ENCODE peak calls at places on chromosomes 7 and 10, in four cellular contexts. One of them, this sample, is unnamed. For H3K36me3, the result is how much of the 10 kb centered on the place peaks cover.

GRCh38 chr10:114694735-114695134 is 36.7 kb upstream of the ABLIM1 start:
- DNase-seq in GM06990: no peak
- DNase-seq in IMR-90: no peak
- DNase-seq in Caco-2: peak
- DNase-seq in this sample: no peak

GRCh38 chr7:26993816-26994810 is 101.7 kb downstream of the HOXA1 start:
- DNase-seq in Caco-2: no peak
- DNase-seq in GM06990: no peak
- DNase-seq in IMR-90: peak
- DNase-seq in this sample: no peak

GRCh38 chr10:13767721-13768178 is 181.0 kb downstream of the PRPF18 start:
- DNase-seq in GM06990: no peak
- DNase-seq in IMR-90: no peak
- DNase-seq in Caco-2: peak
- DNase-seq in this sample: no peak

GRCh38 chr7:49803812-49804211 is 30.4 kb downstream of the VWC2 start:
- DNase-seq in Caco-2: no peak
- DNase-seq in IMR-90: no peak
- DNase-seq in GM06990: no peak
- DNase-seq in this sample: no peak

GRCh38 chr7:94244760-94245159 is 149.9 kb upstream of the COL1A2 start:
- DNase-seq in GM06990: no peak
- DNase-seq in Caco-2: no peak
- DNase-seq in IMR-90: no peak
- DNase-seq in this sample: no peak

GRCh38 chr7:73921623-73922528 is 60.9 kb downstream of the TMEM270 start:
- DNase-seq in Caco-2: no peak
- DNase-seq in IMR-90: no peak
- DNase-seq in GM06990: no peak
- DNase-seq in this sample: peak

GRCh38 chr7:85890244-85890811 is 703.5 kb upstream of the SEMA3D start:
- DNase-seq in IMR-90: peak
- DNase-seq in Caco-2: no peak
- DNase-seq in GM06990: no peak
- DNase-seq in this sample: no peak

GRCh38 chr10:63542835-63543575 is 21.8 kb downstream of the REEP3 start:
- DNase-seq in Caco-2: no peak
- DNase-seq in GM06990: no peak
- DNase-seq in IMR-90: peak
- DNase-seq in this sample: no peak

GRCh38 chr7:133330085-133330484 is 77.2 kb downstream of the EXOC4 start:
- DNase-seq in GM06990: no peak
- DNase-seq in IMR-90: no peak
- DNase-seq in Caco-2: no peak
- DNase-seq in this sample: no peak

GRCh38 chr7:129644634-129645230 is 33.2 kb downstream of the NRF1 start:
- DNase-seq in IMR-90: peak
- DNase-seq in GM06990: no peak
- DNase-seq in Caco-2: no peak
- DNase-seq in this sample: no peak

GRCh38 chr7:128883622-128884549 is 21.2 kb downstream of the ATP6V1F start:
- DNase-seq in IMR-90: peak
- DNase-seq in GM06990: peak
- DNase-seq in Caco-2: peak
- DNase-seq in this sample: peak

GRCh38 chr10:96673318-96674099 is 46.8 kb downstream of the PIK3AP1 start:
- DNase-seq in Caco-2: peak
- DNase-seq in IMR-90: peak
- DNase-seq in GM06990: no peak
- DNase-seq in this sample: peak

GRCh38 chr10:28367865-28368541 is 65.1 kb upstream of the MPP7 start:
- DNase-seq in IMR-90: no peak
- DNase-seq in GM06990: peak
- DNase-seq in Caco-2: no peak
- DNase-seq in this sample: peak

GRCh38 chr7:29588900-29589696 is 25.5 kb downstream of the PRR15 start:
- DNase-seq in GM06990: no peak
- DNase-seq in IMR-90: peak
- DNase-seq in Caco-2: no peak
- DNase-seq in this sample: no peak

GRCh38 chr10:5628798-5629788 is 37.3 kb downstream of the ASB13 start:
- DNase-seq in IMR-90: peak
- DNase-seq in Caco-2: no peak
- DNase-seq in GM06990: no peak
- DNase-seq in this sample: no peak

GRCh38 chr10:13099666-13100348 is at the start of gene OPTN:
- DNase-seq in GM06990: peak
- DNase-seq in Caco-2: peak
- DNase-seq in IMR-90: peak
- DNase-seq in this sample: peak

DNA sequence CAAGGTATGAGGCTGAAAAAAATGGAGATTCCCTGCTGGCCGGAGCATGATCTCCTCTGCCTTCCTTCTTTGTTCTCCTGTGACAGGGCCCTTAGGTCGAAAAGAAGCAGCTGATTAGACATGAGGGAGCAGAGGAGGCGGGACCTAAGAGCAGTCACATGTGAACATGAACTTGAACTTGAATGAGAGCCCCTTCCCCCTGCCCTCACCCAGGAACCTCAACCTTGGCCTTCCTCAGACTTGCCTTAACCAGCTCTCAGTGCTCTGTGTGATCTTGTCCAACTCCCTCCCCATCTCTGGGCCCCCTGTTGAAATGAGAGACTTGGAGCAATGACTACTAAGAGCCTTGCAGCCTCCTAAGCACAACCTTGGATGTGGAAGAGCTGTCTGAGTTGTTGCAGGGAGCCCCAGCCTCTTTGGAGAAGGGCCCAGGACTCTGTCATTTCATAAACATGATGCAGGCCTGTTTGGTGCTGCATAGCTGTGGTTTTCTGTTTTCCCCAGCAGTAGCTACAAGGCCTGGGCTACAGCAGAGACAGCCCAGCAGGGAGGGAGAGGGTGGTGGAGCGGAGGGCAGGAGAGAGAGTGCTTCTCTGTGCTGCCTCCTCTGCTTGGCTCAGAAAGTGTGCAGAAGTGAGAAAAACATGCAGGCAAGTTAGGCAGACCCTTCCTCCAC is 124.0 kb upstream of the ZMIZ1 start:
- DNase-seq in IMR-90: peak
- DNase-seq in Caco-2: no peak
- DNase-seq in GM06990: no peak
- DNase-seq in this sample: no peak
- TF ChIP-seq CTCF in IMR-90: peak
- TF ChIP-seq CTCF in Caco-2: no peak
- TF ChIP-seq CTCF in GM06990: no peak
- TF ChIP-seq CTCF in this sample: no peak

DNA sequence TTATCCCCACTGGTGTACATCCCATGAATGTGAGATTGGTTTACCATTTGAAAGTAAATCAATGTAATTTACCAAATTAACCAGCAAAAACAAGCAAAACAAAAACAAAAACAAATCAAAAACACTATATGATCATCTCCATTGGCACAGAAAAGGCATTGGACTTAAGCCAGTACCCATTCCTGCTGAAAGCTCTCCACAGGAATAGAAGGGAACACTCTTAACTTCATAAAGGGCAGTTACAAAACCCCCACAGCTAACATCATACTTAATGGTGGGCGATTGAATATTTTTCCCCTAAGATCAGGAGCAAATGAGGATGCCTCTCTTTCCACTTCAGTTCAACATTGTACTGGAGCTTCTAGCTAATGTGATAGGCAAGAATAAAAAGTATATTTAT is 34.1 kb downstream of the PRKG1 start:
- DNase-seq in IMR-90: no peak
- DNase-seq in GM06990: no peak
- DNase-seq in Caco-2: no peak
- DNase-seq in this sample: no peak
- H3K36me3 ChIP-seq in IMR-90: under half
- H3K36me3 ChIP-seq in GM06990: under half
- H3K36me3 ChIP-seq in Caco-2: under half
- H3K36me3 ChIP-seq in this sample: under half

GRCh38 chr7:35804571-35804970 is 3.7 kb downstream of the SEPTIN7 start:
- DNase-seq in GM06990: no peak
- DNase-seq in IMR-90: no peak
- DNase-seq in Caco-2: no peak
- DNase-seq in this sample: no peak
- H3K4me3 ChIP-seq in GM06990: no peak
- H3K4me3 ChIP-seq in IMR-90: no peak
- H3K4me3 ChIP-seq in Caco-2: no peak
- H3K4me3 ChIP-seq in this sample: no peak

DNA sequence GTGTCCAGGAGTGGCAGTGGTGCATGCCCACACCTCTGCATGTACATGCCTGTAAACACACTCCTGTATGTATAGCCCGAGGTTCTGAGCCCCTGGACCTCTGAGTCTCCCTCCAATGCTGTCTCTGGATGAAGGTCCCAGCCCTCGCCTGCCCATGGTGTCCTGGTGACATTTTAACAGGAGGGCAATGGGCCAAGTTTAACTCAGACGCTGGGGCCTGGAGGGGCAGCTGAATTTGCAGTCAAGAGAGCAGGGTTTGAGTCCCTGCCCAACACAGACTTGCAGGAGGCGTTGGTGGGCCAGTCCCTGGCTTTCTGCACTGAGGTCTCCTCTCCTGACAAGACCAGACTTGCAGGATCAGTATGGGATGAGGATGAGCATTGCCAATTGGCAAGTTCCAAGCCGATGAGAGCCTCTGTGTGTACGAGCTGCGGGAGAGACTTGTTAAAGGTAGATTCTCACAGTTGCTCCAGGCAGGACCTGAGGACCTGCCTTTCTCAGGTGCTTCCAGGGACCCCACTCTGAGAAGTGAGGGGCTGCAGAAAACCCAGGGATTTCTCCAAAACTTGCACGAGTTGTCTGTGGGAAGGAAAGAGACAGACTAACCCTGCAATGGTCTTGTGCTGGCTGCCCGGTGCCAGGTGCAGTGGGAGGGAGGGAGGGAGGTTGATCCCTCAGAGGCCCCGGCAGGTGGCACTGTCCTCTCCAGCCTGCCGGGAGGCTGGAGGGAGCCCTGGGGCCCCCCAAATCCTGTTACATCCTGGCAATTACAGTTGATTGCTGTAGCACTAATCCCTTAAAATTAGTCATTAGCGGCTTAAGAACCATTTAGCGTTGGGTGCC is 142.0 kb downstream of the ELFN1 start:
- DNase-seq in IMR-90: no peak
- DNase-seq in GM06990: no peak
- DNase-seq in Caco-2: no peak
- DNase-seq in this sample: peak
- TF ChIP-seq CTCF in IMR-90: peak
- TF ChIP-seq CTCF in GM06990: peak
- TF ChIP-seq CTCF in Caco-2: no peak
- TF ChIP-seq CTCF in this sample: peak

DNA sequence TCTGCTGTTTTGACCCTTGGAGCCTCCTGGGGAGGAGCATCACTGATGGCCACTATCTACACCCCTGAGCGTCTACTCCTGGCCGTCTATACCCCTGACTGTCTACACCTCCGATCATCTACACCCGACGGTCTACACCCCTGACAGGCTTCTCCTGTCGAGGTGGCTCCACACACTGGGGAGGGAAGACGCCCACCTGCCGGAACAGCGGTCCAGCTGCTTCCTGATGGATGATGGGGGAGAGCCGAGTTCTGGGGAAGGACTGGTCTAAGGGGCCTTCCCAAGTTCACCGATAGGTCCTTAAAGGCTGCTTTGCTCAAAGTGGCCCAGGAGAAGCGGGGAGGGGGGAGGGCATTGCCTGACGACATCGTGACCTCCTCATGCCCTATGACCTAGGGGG is 39.4 kb downstream of the GBX1 start:
- DNase-seq in Caco-2: no peak
- DNase-seq in GM06990: no peak
- DNase-seq in IMR-90: no peak
- DNase-seq in this sample: no peak
- H3K36me3 ChIP-seq in Caco-2: under half
- H3K36me3 ChIP-seq in GM06990: under half
- H3K36me3 ChIP-seq in IMR-90: half or more
- H3K36me3 ChIP-seq in this sample: half or more

DNA sequence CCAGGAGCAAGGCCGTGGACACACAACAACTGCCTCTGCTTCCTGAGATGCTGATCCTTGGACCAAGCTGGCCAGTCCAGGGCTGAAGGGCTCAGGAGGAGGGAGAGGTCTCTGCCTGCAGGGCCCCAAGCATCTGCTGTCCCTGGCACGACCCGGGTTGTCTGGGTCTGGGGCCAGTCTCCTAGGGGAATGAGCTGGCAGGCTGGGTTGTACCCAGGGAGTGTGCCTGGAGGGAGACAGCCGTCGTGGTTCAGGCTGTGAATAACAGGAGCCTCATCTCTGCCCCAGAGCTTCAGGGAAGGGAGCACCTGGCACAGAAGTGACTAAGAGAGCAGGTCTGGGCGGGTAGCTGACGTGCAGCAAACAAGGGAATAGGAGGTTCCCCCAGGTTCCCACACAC is 17.9 kb upstream of the SERPINE1 start:
- DNase-seq in Caco-2: no peak
- DNase-seq in IMR-90: no peak
- DNase-seq in GM06990: no peak
- DNase-seq in this sample: no peak
- H3K4me3 ChIP-seq in Caco-2: no peak
- H3K4me3 ChIP-seq in IMR-90: no peak
- H3K4me3 ChIP-seq in GM06990: no peak
- H3K4me3 ChIP-seq in this sample: no peak

DNA sequence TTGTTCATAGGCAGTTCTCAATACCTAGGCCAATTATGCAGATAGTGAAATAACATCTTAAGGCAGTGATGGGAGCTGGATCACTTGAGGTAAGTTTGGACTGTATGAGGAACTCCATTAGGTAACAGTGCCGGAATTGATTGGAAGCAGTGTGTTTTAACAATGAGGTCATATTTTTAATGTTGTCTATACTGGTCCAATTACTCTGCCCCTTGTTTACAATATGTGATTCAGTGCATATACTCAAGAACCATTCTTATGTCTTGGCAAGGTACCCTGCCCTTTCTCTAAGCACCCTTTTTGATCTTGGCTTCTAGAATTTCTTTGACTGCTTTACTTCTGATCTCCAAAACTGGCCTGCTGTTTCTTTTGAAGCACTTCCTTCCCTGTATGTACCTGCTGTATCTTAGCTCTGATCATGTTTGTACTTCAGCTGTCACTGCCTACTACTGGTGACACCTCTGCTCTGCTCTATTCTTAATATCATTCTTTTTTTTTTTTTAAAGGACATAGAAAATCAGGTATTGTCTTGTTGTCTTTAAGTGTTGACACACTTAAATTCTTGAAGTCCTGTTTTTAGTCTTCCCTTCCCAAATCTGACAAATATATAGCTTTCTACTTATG is 46.2 kb upstream of the RPA3 start:
- DNase-seq in GM06990: no peak
- DNase-seq in IMR-90: no peak
- DNase-seq in Caco-2: no peak
- DNase-seq in this sample: no peak
- TF ChIP-seq CTCF in GM06990: peak
- TF ChIP-seq CTCF in IMR-90: no peak
- TF ChIP-seq CTCF in Caco-2: no peak
- TF ChIP-seq CTCF in this sample: no peak